ENCODE peak calls at places on chromosome X, in six cellular contexts. T, R, P, F, Z and D are unnamed samples.

GRCh38 chrX:63250253-63250868 is 100.8 kb downstream of the SPIN4 start:
- DNase-seq in P (peak; percentile 69), R (peak; percentile 79), Z (peak; percentile 28), F (peak; percentile 64), T (peak; percentile 69), D (peak; percentile 82)

GRCh38 chrX:356385-357034 is 30.2 kb downstream of the PPP2R3B start:
- DNase-seq in R (no peak), Z (no peak), T (no peak), F (no peak), P (no peak), D (no peak)

GRCh38 chrX:48648299-48648698 is 35.3 kb upstream of the WAS start:
- DNase-seq in P (peak; percentile 25), Z (peak; percentile 6), R (peak; percentile 53), F (peak; percentile 71), T (peak; percentile 20), D (peak; percentile 31)

GRCh38 chrX:53686151-53686885 is at the start of gene HUWE1:
- DNase-seq in R (peak; percentile 86), Z (peak; percentile 79), F (peak; percentile 85), P (peak; percentile 38), T (peak; percentile 84), D (peak; percentile 58)

GRCh38 chrX:7132335-7133035 is 15.0 kb upstream of the STS start:
- DNase-seq in F (peak; percentile 69), Z (no peak), R (peak; percentile 90), T (peak; percentile 88), P (peak; percentile 91), D (peak; percentile 90)

GRCh38 chrX:110706446-110706845 is 89.2 kb downstream of the CHRDL1 start:
- DNase-seq in P (no peak), R (no peak), T (no peak), Z (no peak), F (no peak), D (no peak)

GRCh38 chrX:29661290-29661689 is 554.1 kb upstream of the MAGEB2 start:
- DNase-seq in F (no peak), R (peak; percentile 9), P (peak; percentile 33), T (no peak), Z (no peak), D (peak; percentile 0)

GRCh38 chrX:135740683-135741149 is 27.3 kb downstream of the CT45A3 start:
- DNase-seq in F (peak; percentile 5), P (no peak), T (no peak), R (peak; percentile 44), Z (no peak), D (no peak)

GRCh38 chrX:123818243-123818642 is 41.6 kb upstream of the XIAP start:
- DNase-seq in P (peak; percentile 97), R (peak; percentile 87), F (no peak), T (no peak), Z (no peak), D (peak; percentile 97)

GRCh38 chrX:96563663-96564062 is 121.0 kb upstream of the DIAPH2 start:
- DNase-seq in R (peak; percentile 52), T (no peak), F (no peak), Z (no peak), P (peak; percentile 14), D (peak; percentile 14)

GRCh38 chrX:9878141-9878875 is 88.8 kb upstream of the CLDN34 start:
- DNase-seq in F (no peak), T (no peak), P (peak; percentile 20), R (no peak), Z (no peak), D (no peak)

GRCh38 chrX:126723881-126724280 is 95.6 kb upstream of the PRR32 start:
- DNase-seq in Z (no peak), R (no peak), T (no peak), P (no peak), F (no peak), D (no peak)

GRCh38 chrX:8504451-8504850 is 39.8 kb downstream of the VCX3B start:
- DNase-seq in F (no peak), R (peak; percentile 1), P (peak; percentile 63), T (no peak), Z (no peak), D (peak; percentile 66)

GRCh38 chrX:119762718-119763117 is 4.3 kb downstream of the SOWAHD start:
- DNase-seq in Z (no peak), P (no peak), T (no peak), F (no peak), R (no peak), D (no peak)

GRCh38 chrX:153438522-153438921 is 7.3 kb downstream of the TREX2 start:
- DNase-seq in T (peak; percentile 41), R (peak; percentile 40), Z (no peak), P (peak; percentile 11), F (peak; percentile 48), D (peak; percentile 21)

GRCh38 chrX:552496-552895 is 78.1 kb upstream of the SHOX start:
- DNase-seq in Z (no peak), F (no peak), R (no peak), P (no peak), T (no peak), D (no peak)

GRCh38 chrX:10045327-10046000 is 78.3 kb downstream of the CLDN34 start:
- DNase-seq in F (no peak), Z (peak; percentile 46), R (no peak), P (no peak), T (no peak), D (peak; percentile 39)

GRCh38 chrX:64894454-64895038 is 81.7 kb downstream of the ZC4H2 start:
- DNase-seq in T (peak; percentile 47), Z (no peak), P (peak; percentile 13), R (peak; percentile 4), F (peak; percentile 54), D (peak; percentile 21)
- TF ChIP-seq CTCF in T (peak; percentile 48), Z (peak; percentile 26), P (peak; percentile 61), R (no peak), F (peak; percentile 78), D (peak; percentile 18)

DNA sequence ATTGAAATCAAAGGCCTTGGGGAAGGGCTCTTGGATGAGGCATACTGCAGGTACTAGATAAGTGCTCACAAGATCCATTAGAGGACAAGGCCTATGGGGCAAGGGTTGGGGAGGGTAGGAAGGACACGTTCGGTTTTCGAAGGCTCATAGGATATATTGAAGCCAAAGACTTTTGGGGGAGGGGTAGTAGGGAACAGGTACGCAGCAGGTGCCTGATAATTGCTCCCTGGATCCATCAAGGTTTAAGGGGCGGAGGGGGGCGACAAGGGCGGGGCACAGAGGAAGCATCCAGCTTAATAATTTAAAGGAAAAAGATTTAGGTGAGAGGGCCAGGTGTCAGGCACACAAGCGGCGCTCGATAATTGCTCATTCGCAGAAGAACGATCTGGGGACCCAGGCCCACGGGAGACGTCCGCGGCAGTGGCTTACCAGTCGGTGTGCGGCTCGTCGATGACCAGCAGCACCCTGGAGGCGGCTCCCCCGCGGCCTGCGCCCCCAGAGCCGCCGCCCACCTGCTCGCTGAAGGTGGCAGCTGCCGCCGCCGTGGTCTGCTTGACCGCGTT is 653 bp downstream of the SYN1 start:
- DNase-seq in F (no peak), T (no peak), R (no peak), Z (no peak), P (no peak), D (no peak)
- H3K4me3 ChIP-seq in F (no peak overlapping the region), T (no peak overlapping the region), R (peak overlapping the region; percentile 33), Z (peak overlapping the region; percentile 52), P (no peak overlapping the region), D (no peak overlapping the region)

DNA sequence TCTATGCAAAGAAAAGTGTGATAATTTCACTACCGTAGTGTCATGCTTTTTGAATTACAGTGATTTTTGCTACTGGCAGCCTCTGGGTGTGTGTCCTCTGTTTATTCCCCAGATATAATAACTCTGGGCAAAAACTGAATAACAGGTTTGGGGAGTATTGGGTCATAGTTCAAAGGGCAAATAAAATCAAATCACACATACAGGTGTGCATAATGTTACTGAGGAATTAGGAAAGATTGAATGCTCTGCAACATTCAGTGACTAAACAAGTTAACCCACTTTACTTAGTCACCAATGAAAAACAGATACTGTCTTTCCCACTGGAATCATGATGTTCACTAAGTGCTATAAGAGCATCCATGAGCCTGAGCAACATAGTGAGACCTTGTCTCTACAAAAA is 224.3 kb downstream of the OPHN1 start:
- DNase-seq in F (no peak), R (no peak), P (no peak), T (peak; percentile 7), Z (no peak), D (peak; percentile 45)
- TF ChIP-seq CTCF in F (no peak), R (no peak), P (no peak), T (no peak), Z (no peak), D (no peak)

DNA sequence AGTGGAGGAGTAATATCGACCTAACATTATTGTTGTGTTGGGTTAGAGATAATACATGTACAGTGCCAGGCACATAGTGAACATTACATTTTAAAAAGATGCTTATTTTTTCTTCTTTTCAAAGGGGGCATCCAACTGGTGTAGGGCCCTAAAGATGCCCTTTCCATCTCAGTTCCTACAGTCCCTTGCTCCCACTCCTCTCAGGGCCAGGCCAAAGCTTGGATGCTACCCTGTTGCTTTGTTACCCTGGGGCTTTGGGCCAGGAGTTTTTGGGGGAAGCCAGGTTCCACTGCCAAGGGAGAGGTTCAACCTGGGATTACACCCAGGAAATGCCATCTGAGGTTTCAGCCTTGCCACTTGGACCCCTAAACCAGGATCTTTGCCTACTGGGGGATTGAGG is 918 bp downstream of the IGSF1 start:
- DNase-seq in T (no peak), R (no peak), F (no peak), P (no peak), Z (no peak), D (no peak)
- H3K4me3 ChIP-seq in T (no peak overlapping the region), R (no peak overlapping the region), F (no peak overlapping the region), P (no peak overlapping the region), Z (no peak overlapping the region), D (no peak overlapping the region)

GRCh38 chrX:15511563-15511962 is 11.0 kb downstream of the BMX start:
- DNase-seq in Z (no peak), R (no peak), P (no peak), F (no peak), T (no peak), D (no peak)

GRCh38 chrX:15507005-15507404 is 6.4 kb downstream of the BMX start:
- DNase-seq in P (no peak), T (no peak), Z (no peak), F (no peak), R (no peak), D (no peak)

GRCh38 chrX:15514279-15514678 is 13.7 kb downstream of the BMX start:
- DNase-seq in T (no peak), P (no peak), R (no peak), Z (no peak), F (no peak), D (no peak)

GRCh38 chrX:15512401-15512965 is 11.9 kb downstream of the BMX start:
- DNase-seq in P (peak; percentile 69), T (no peak), R (no peak), Z (no peak), F (no peak), D (peak; percentile 60)

GRCh38 chrX:15509845-15510244 is 9.2 kb downstream of the BMX start:
- DNase-seq in Z (no peak), R (no peak), T (no peak), P (no peak), F (no peak), D (no peak)
- TF ChIP-seq CTCF in Z (no peak), R (no peak), T (no peak), P (no peak), F (no peak), D (no peak)